ENCODE peak calls at places on chromosomes 3 and 15, in five cellular contexts. V is heart left ventricle; G is IMR-90; P is left ventricle myocardium inferior; U is CD4-positive, alpha-beta T cell. E is an unnamed sample.

GRCh38 chr3:23804441-23805227 is 1.1 kb upstream of the UBE2E1 start:
- DNase-seq in V (no peak), U (no peak), P (no peak), G (no peak), E (no peak)

GRCh38 chr3:148962513-148962912 is 28.8 kb upstream of the GYG1 start:
- DNase-seq in G (peak), V (no peak), P (no peak), U (no peak), E (peak)

GRCh38 chr3:29280675-29281264 is at the start of gene RBMS3:
- DNase-seq in V (peak), G (peak), P (peak), U (peak), E (peak)

GRCh38 chr15:66154581-66154980 is 99.0 kb downstream of the MEGF11 start:
- DNase-seq in P (no peak), G (no peak), V (no peak), U (no peak), E (no peak)

GRCh38 chr3:46495901-46496456 is 1.8 kb upstream of the RTP3 start:
- DNase-seq in V (no peak), P (no peak), U (no peak), G (peak), E (peak)

GRCh38 chr3:181976526-181976925 is 264.8 kb downstream of the SOX2 start:
- DNase-seq in U (no peak), G (no peak), P (no peak), V (no peak), E (no peak)

GRCh38 chr3:196073188-196073838 is 8.6 kb downstream of the TFRC start:
- DNase-seq in U (peak), P (peak), G (peak), V (peak), E (peak)

GRCh38 chr3:119313461-119313860 is 19.3 kb downstream of the ARHGAP31 start:
- DNase-seq in V (no peak), U (no peak), G (no peak), P (no peak), E (no peak)

GRCh38 chr3:58038675-58039302 is 30.6 kb downstream of the FLNB start:
- DNase-seq in P (no peak), U (no peak), V (no peak), G (no peak), E (no peak)

GRCh38 chr15:48965972-48966371 is 2.3 kb upstream of the SHC4 start:
- DNase-seq in P (no peak), G (peak), V (no peak), U (no peak), E (peak)
- TF ChIP-seq CTCF in P (no peak), G (peak), V (no peak), U (no peak), E (peak)

GRCh38 chr3:172259726-172260248 is 188.5 kb downstream of the GHSR start:
- DNase-seq in G (no peak), U (no peak), P (no peak), V (no peak), E (no peak)
- TF ChIP-seq CTCF in G (no peak), U (no peak), P (no peak), V (no peak), E (no peak)

GRCh38 chr15:31871159-31871886 is 159.0 kb upstream of the CHRNA7 start:
- DNase-seq in U (no peak), G (no peak), P (no peak), V (no peak), E (no peak)
- TF ChIP-seq CTCF in U (no peak), G (no peak), P (no peak), V (no peak), E (no peak)

GRCh38 chr3:8324727-8325126 is 176.9 kb upstream of the LMCD1 start:
- DNase-seq in V (peak), P (peak), U (peak), G (peak), E (peak)
- TF ChIP-seq CTCF in V (peak), P (peak), U (peak), G (peak), E (peak)

GRCh38 chr3:49786357-49787181 is at the start of gene IP6K1:
- DNase-seq in P (peak), V (peak), U (peak), G (peak), E (peak)
- TF ChIP-seq CTCF in P (no peak), V (no peak), U (no peak), G (no peak), E (peak)

DNA sequence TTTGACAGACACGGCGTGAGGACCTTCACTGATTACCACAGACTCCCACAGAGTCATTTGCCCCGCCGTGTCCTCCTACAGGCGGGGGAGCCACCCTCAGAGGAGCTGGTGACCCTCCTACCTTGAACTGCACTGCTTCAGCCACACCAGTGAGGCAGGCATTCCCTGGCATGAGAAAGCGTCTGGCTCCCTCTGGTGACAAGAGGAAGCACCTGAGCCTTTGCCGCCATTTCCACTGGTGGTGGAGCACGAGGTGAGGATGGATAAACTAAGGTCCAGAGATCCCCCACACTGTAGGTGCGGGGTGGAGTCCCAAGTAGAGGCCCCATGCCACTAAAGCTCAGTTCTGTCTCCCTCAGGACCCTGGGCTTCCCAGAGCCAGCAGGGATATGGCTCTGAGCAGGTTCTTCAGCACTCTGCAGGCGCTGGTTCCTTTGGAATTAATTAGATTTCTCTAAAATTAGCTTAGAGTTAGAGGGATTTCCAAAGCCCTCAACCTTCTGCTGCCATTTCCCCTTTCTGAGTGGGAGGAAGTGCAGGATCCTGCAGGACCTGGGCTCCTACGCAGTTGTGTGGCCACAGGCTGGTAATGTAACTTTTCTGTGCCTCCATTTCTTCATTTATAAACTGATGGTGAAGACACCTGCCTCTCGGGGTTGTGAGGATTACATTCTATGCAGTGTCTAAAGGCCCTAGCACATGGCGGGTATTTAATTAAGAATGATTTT is 224.0 kb downstream of the SLCO3A1 start:
- DNase-seq in V (peak), P (peak), G (peak), U (peak), E (peak)
- TF ChIP-seq CTCF in V (peak), P (peak), G (peak), U (peak), E (peak)

GRCh38 chr3:73453676-73454075 is 171.1 kb downstream of the PDZRN3 start:
- DNase-seq in P (no peak), V (no peak), U (no peak), G (peak), E (no peak)
- TF ChIP-seq CTCF in P (no peak), V (no peak), U (no peak), G (no peak), E (no peak)

DNA sequence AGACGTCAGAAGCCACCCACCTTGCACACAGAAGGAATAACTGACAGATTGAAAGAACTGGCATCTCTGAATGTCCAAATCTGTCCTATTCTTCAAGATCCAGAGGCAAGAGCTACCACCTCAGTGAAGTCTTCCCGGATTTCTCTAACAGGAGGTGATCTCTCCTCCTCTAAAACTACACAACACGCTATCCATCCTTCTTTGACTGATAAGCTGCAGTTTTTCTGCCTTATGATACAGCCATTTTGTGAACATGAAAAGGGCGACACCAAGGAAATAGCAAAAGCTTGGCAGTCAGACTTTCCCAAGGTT is 37.1 kb upstream of the HES1 start:
- DNase-seq in V (no peak), U (no peak), G (no peak), P (no peak), E (no peak)
- TF ChIP-seq CTCF in V (no peak), U (no peak), G (no peak), P (no peak), E (no peak)

DNA sequence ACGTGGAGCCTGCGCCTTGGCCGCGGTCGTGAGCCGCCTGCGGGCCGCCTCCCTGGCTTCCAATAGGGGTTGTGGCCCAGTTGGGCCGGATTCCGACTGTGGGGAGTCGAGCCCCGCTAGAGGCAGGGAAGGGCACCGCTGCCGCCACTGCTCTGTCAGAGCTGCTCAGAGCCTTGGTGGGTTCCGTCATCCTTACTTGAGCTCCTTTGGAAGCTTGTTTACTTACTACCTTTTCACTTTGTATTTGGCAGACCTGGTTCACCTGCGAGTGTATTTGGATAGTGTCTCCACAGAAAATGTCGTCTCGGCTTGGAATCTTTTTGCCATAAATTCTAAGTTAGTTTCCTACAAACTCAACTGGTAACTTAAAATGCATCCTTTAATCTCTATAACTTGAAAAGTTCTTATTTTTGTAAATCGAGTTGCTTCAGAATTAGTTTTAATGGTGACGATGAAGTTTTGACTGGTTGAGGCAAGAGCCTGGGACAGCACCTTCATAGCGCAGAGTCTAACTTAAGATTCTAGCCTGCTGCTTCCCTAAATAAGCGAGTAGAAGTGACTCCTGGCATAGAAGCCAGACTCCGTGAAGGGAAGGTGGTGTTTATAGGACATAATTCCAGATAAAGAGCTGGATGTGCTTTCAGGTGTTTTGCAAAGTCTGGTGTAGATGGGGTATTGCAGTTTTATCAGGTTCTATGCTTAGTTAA is 800 bp downstream of the DAG1 start:
- DNase-seq in P (no peak), U (no peak), V (no peak), G (no peak), E (no peak)
- TF ChIP-seq CTCF in P (no peak), U (no peak), V (no peak), G (peak), E (no peak)

GRCh38 chr3:48439820-48440589 is at the start of the genes CCDC51 and TMA7:
- DNase-seq in P (peak), G (peak), U (peak), V (peak), E (peak)
- TF ChIP-seq CTCF in P (no peak), G (no peak), U (no peak), V (no peak), E (peak)